ENCODE peak calls at places on chromosomes 11 and 22, in seven cellular contexts. W is A549; G is activated T-cell treated with anti-CD3 and anti-CD28 coated beads for 1 hour; D is activated CD4-positive, alpha-beta T cell treated with anti-CD3 and anti-CD28 coated beads for 24 hours; Y is OCI-M1; P is RWPE1; O is activated naive CD4-positive, alpha-beta T cell treated with Interleukin-2 at 50 U/mL for 16 hours. B is an unnamed sample.

GRCh38 chr22:23132376-23133091 is 9.3 kb downstream of the RSPH14 start:
- DNase-seq in G (no peak), D (no peak), O (no peak), W (no peak), Y (no peak), P (no peak), B (no peak)

GRCh38 chr11:115297330-115297729 is 206.9 kb downstream of the CADM1 start:
- DNase-seq in Y (no peak), W (no peak), O (no peak), P (no peak), G (no peak), D (no peak), B (no peak)

GRCh38 chr11:79546366-79546765 is 105.5 kb upstream of the TENM4 start:
- DNase-seq in W (no peak), P (no peak), Y (no peak), D (no peak), G (no peak), O (no peak), B (no peak)

GRCh38 chr11:45073575-45074225 is 72.7 kb upstream of the PRDM11 start:
- DNase-seq in W (no peak), P (no peak), Y (no peak), D (no peak), G (no peak), O (no peak), B (no peak)

GRCh38 chr11:27718853-27719574 is 18.8 kb upstream of the BDNF start:
- DNase-seq in G (no peak), W (peak), Y (no peak), D (no peak), O (no peak), P (peak), B (no peak)

GRCh38 chr22:44263547-44263946 is 49.2 kb downstream of the SHISAL1 start:
- DNase-seq in Y (no peak), G (no peak), W (no peak), D (no peak), O (no peak), P (no peak), B (no peak)

GRCh38 chr11:93133710-93134109 is 64.1 kb downstream of the SLC36A4 start:
- DNase-seq in W (no peak), O (no peak), Y (no peak), P (no peak), D (no peak), G (no peak), B (no peak)

GRCh38 chr11:77435972-77436371 is 37.9 kb downstream of the PAK1 start:
- DNase-seq in G (no peak), D (no peak), P (no peak), W (no peak), Y (no peak), O (no peak), B (no peak)

GRCh38 chr11:66950113-66950535 is 8.1 kb downstream of the PC start:
- DNase-seq in W (peak), Y (no peak), D (peak), G (no peak), O (peak), P (no peak), B (no peak)

GRCh38 chr22:46233231-46233630 is 16.9 kb downstream of the CDPF1 start:
- DNase-seq in Y (no peak), D (no peak), P (no peak), W (no peak), O (no peak), G (no peak), B (no peak)

GRCh38 chr22:38204784-38205183 is 3.0 kb downstream of the MAFF start:
- DNase-seq in P (no peak), D (no peak), Y (peak), G (no peak), W (no peak), O (no peak), B (no peak)